ENCODE peak calls at places on chromosome 17, in ten cellular contexts. One of them, this sample, is unnamed. For H3K9me3, the result is how much of the 10 kb centered on the place peaks cover.

GRCh38 chr17:29514792-29515191 is 52.0 kb downstream of the ABHD15 start:
- DNase-seq in SK-N-MC: no peak
- DNase-seq in neural progenitor cell: no peak
- DNase-seq in astrocyte: peak
- DNase-seq in GM23248: peak
- DNase-seq in PC-9: no peak
- DNase-seq in A673: no peak
- DNase-seq in MM.1S: no peak
- DNase-seq in GM12878: no peak
- DNase-seq in fibroblast of lung: peak
- DNase-seq in this sample: no peak

GRCh38 chr17:47204722-47205418 is 4.3 kb upstream of the MYL4 start:
- DNase-seq in A673: no peak
- DNase-seq in GM23248: peak
- DNase-seq in neural progenitor cell: no peak
- DNase-seq in fibroblast of lung: peak
- DNase-seq in astrocyte: peak
- DNase-seq in PC-9: peak
- DNase-seq in MM.1S: peak
- DNase-seq in GM12878: peak
- DNase-seq in SK-N-MC: no peak
- DNase-seq in this sample: no peak

GRCh38 chr17:28372203-28372944 is 880 bp downstream of the SARM1 start:
- DNase-seq in neural progenitor cell: peak
- DNase-seq in SK-N-MC: no peak
- DNase-seq in fibroblast of lung: peak
- DNase-seq in MM.1S: no peak
- DNase-seq in astrocyte: peak
- DNase-seq in A673: peak
- DNase-seq in PC-9: no peak
- DNase-seq in GM23248: peak
- DNase-seq in GM12878: no peak
- DNase-seq in this sample: no peak

GRCh38 chr17:8875416-8875815 is 7.9 kb upstream of the PIK3R6 start:
- DNase-seq in A673: no peak
- DNase-seq in fibroblast of lung: no peak
- DNase-seq in MM.1S: no peak
- DNase-seq in SK-N-MC: no peak
- DNase-seq in GM12878: no peak
- DNase-seq in PC-9: no peak
- DNase-seq in astrocyte: no peak
- DNase-seq in GM23248: no peak
- DNase-seq in neural progenitor cell: no peak
- DNase-seq in this sample: no peak

GRCh38 chr17:12603566-12603965 is 62.1 kb upstream of the MYOCD start:
- DNase-seq in astrocyte: no peak
- DNase-seq in A673: no peak
- DNase-seq in neural progenitor cell: no peak
- DNase-seq in PC-9: no peak
- DNase-seq in GM12878: no peak
- DNase-seq in fibroblast of lung: no peak
- DNase-seq in SK-N-MC: no peak
- DNase-seq in GM23248: no peak
- DNase-seq in MM.1S: no peak
- DNase-seq in this sample: no peak

GRCh38 chr17:82963104-82963950 is 116.1 kb upstream of the METRNL start:
- DNase-seq in MM.1S: no peak
- DNase-seq in A673: peak
- DNase-seq in fibroblast of lung: peak
- DNase-seq in astrocyte: peak
- DNase-seq in GM23248: peak
- DNase-seq in SK-N-MC: peak
- DNase-seq in GM12878: no peak
- DNase-seq in neural progenitor cell: peak
- DNase-seq in PC-9: no peak
- DNase-seq in this sample: no peak

GRCh38 chr17:62630365-62631085 is 3.1 kb downstream of the MRC2 start:
- DNase-seq in PC-9: no peak
- DNase-seq in GM23248: peak
- DNase-seq in A673: no peak
- DNase-seq in MM.1S: no peak
- DNase-seq in neural progenitor cell: no peak
- DNase-seq in fibroblast of lung: no peak
- DNase-seq in astrocyte: no peak
- DNase-seq in SK-N-MC: no peak
- DNase-seq in GM12878: no peak
- DNase-seq in this sample: no peak

GRCh38 chr17:64783556-64784352 is 121.6 kb upstream of the SMURF2 start:
- DNase-seq in PC-9: no peak
- DNase-seq in GM12878: no peak
- DNase-seq in A673: no peak
- DNase-seq in GM23248: no peak
- DNase-seq in fibroblast of lung: no peak
- DNase-seq in neural progenitor cell: no peak
- DNase-seq in MM.1S: no peak
- DNase-seq in SK-N-MC: no peak
- DNase-seq in astrocyte: no peak
- DNase-seq in this sample: no peak

GRCh38 chr17:44343510-44344209 is 1.4 kb upstream of the GRN start:
- DNase-seq in PC-9: no peak
- DNase-seq in MM.1S: no peak
- DNase-seq in neural progenitor cell: peak
- DNase-seq in SK-N-MC: no peak
- DNase-seq in fibroblast of lung: no peak
- DNase-seq in A673: no peak
- DNase-seq in GM12878: no peak
- DNase-seq in GM23248: no peak
- DNase-seq in astrocyte: no peak
- DNase-seq in this sample: no peak

GRCh38 chr17:50943575-50943933 is 77.4 kb upstream of the TOB1 start:
- DNase-seq in SK-N-MC: no peak
- DNase-seq in A673: no peak
- DNase-seq in PC-9: peak
- DNase-seq in GM23248: no peak
- DNase-seq in astrocyte: no peak
- DNase-seq in neural progenitor cell: no peak
- DNase-seq in fibroblast of lung: no peak
- DNase-seq in GM12878: no peak
- DNase-seq in MM.1S: no peak
- DNase-seq in this sample: no peak

GRCh38 chr17:32253117-32253611 is 12.5 kb upstream of the RHBDL3 start:
- DNase-seq in PC-9: peak
- DNase-seq in fibroblast of lung: peak
- DNase-seq in GM12878: no peak
- DNase-seq in SK-N-MC: peak
- DNase-seq in A673: peak
- DNase-seq in GM23248: peak
- DNase-seq in astrocyte: peak
- DNase-seq in MM.1S: peak
- DNase-seq in neural progenitor cell: peak
- DNase-seq in this sample: peak

GRCh38 chr17:81082177-81083073 is 47.5 kb downstream of the BAIAP2 start:
- DNase-seq in MM.1S: no peak
- DNase-seq in GM23248: no peak
- DNase-seq in astrocyte: no peak
- DNase-seq in A673: no peak
- DNase-seq in fibroblast of lung: peak
- DNase-seq in PC-9: no peak
- DNase-seq in SK-N-MC: no peak
- DNase-seq in neural progenitor cell: no peak
- DNase-seq in GM12878: no peak
- DNase-seq in this sample: no peak

GRCh38 chr17:80795737-80796136 is 195.9 kb upstream of the CHMP6 start:
- DNase-seq in GM23248: no peak
- DNase-seq in A673: no peak
- DNase-seq in astrocyte: no peak
- DNase-seq in fibroblast of lung: peak
- DNase-seq in MM.1S: no peak
- DNase-seq in GM12878: no peak
- DNase-seq in PC-9: no peak
- DNase-seq in neural progenitor cell: no peak
- DNase-seq in SK-N-MC: no peak
- DNase-seq in this sample: no peak

GRCh38 chr17:55451758-55452468 is 30.3 kb upstream of the MMD start:
- DNase-seq in MM.1S: no peak
- DNase-seq in GM12878: no peak
- DNase-seq in PC-9: no peak
- DNase-seq in A673: peak
- DNase-seq in fibroblast of lung: peak
- DNase-seq in astrocyte: no peak
- DNase-seq in GM23248: peak
- DNase-seq in SK-N-MC: no peak
- DNase-seq in neural progenitor cell: no peak
- DNase-seq in this sample: no peak

GRCh38 chr17:48624544-48625501 is 1.3 kb downstream of the HOXB9 start:
- DNase-seq in neural progenitor cell: peak
- DNase-seq in astrocyte: no peak
- DNase-seq in SK-N-MC: no peak
- DNase-seq in A673: peak
- DNase-seq in MM.1S: no peak
- DNase-seq in GM12878: no peak
- DNase-seq in PC-9: no peak
- DNase-seq in GM23248: peak
- DNase-seq in fibroblast of lung: no peak
- DNase-seq in this sample: no peak

GRCh38 chr17:48624118-48624517 is 2.0 kb downstream of the HOXB9 start:
- DNase-seq in GM23248: no peak
- DNase-seq in fibroblast of lung: no peak
- DNase-seq in SK-N-MC: no peak
- DNase-seq in GM12878: no peak
- DNase-seq in PC-9: no peak
- DNase-seq in neural progenitor cell: no peak
- DNase-seq in A673: no peak
- DNase-seq in astrocyte: no peak
- DNase-seq in MM.1S: no peak
- DNase-seq in this sample: no peak

GRCh38 chr17:48626470-48627241 is 498 bp upstream of the HOXB9 start:
- DNase-seq in PC-9: peak
- DNase-seq in astrocyte: no peak
- DNase-seq in GM12878: no peak
- DNase-seq in SK-N-MC: no peak
- DNase-seq in neural progenitor cell: peak
- DNase-seq in A673: peak
- DNase-seq in MM.1S: no peak
- DNase-seq in fibroblast of lung: peak
- DNase-seq in GM23248: peak
- DNase-seq in this sample: no peak

GRCh38 chr17:48626202-48626469 is at the start of gene HOXB9:
- DNase-seq in A673: no peak
- DNase-seq in PC-9: no peak
- DNase-seq in SK-N-MC: no peak
- DNase-seq in neural progenitor cell: no peak
- DNase-seq in astrocyte: no peak
- DNase-seq in GM23248: no peak
- DNase-seq in GM12878: no peak
- DNase-seq in MM.1S: no peak
- DNase-seq in fibroblast of lung: no peak
- DNase-seq in this sample: no peak

GRCh38 chr17:48625502-48626201 is 506 bp downstream of the HOXB9 start:
- DNase-seq in astrocyte: no peak
- DNase-seq in PC-9: peak
- DNase-seq in MM.1S: peak
- DNase-seq in GM12878: no peak
- DNase-seq in fibroblast of lung: no peak
- DNase-seq in A673: peak
- DNase-seq in neural progenitor cell: peak
- DNase-seq in SK-N-MC: no peak
- DNase-seq in GM23248: peak
- DNase-seq in this sample: no peak
- TF ChIP-seq EZH2 in astrocyte: peak
- TF ChIP-seq EZH2 in PC-9: no peak
- TF ChIP-seq EZH2 in MM.1S: no peak
- TF ChIP-seq EZH2 in GM12878: peak
- TF ChIP-seq EZH2 in fibroblast of lung: peak
- TF ChIP-seq EZH2 in A673: no peak
- TF ChIP-seq EZH2 in neural progenitor cell: peak
- TF ChIP-seq EZH2 in SK-N-MC: no peak
- TF ChIP-seq EZH2 in GM23248: peak
- TF ChIP-seq EZH2 in this sample: peak

GRCh38 chr17:53466733-53467132 is 356.0 kb upstream of the KIF2B start:
- DNase-seq in PC-9: no peak
- DNase-seq in GM12878: no peak
- DNase-seq in astrocyte: no peak
- DNase-seq in fibroblast of lung: no peak
- DNase-seq in A673: no peak
- DNase-seq in GM23248: no peak
- DNase-seq in neural progenitor cell: no peak
- DNase-seq in MM.1S: no peak
- DNase-seq in SK-N-MC: no peak
- DNase-seq in this sample: no peak

DNA sequence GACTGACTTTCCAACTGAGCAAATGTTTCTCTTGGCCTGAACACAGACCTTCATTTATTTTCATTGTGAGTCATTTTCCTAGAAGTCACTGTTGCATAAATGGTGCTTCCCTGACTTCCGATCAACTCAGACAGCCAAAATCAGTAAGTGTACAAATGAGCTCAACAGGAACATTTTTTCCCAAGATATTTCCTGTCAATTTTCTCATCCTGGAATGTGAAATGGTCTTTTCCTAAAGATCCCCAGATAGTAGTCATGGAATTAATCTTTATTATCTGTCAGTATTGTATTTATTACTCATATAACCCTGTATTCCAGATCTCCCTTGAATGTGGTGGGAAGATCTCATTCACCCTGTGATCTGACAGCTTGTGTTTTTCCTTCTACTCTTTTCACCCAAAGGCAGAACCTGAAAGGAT is 360.3 kb upstream of the KIF2B start:
- DNase-seq in fibroblast of lung: peak
- DNase-seq in GM23248: no peak
- DNase-seq in GM12878: no peak
- DNase-seq in SK-N-MC: no peak
- DNase-seq in A673: no peak
- DNase-seq in neural progenitor cell: no peak
- DNase-seq in MM.1S: no peak
- DNase-seq in astrocyte: peak
- DNase-seq in PC-9: no peak
- DNase-seq in this sample: peak
- H3K9me3 ChIP-seq in fibroblast of lung: under half
- H3K9me3 ChIP-seq in GM23248: under half
- H3K9me3 ChIP-seq in GM12878: under half
- H3K9me3 ChIP-seq in SK-N-MC: under half
- H3K9me3 ChIP-seq in A673: under half
- H3K9me3 ChIP-seq in neural progenitor cell: under half
- H3K9me3 ChIP-seq in MM.1S: under half
- H3K9me3 ChIP-seq in astrocyte: under half
- H3K9me3 ChIP-seq in PC-9: under half
- H3K9me3 ChIP-seq in this sample: under half

GRCh38 chr17:72116692-72117469 is 3.9 kb upstream of the SOX9 start:
- DNase-seq in neural progenitor cell: peak
- DNase-seq in GM23248: no peak
- DNase-seq in MM.1S: no peak
- DNase-seq in GM12878: no peak
- DNase-seq in fibroblast of lung: peak
- DNase-seq in PC-9: no peak
- DNase-seq in astrocyte: no peak
- DNase-seq in SK-N-MC: no peak
- DNase-seq in A673: no peak
- DNase-seq in this sample: no peak
- TF ChIP-seq EZH2 in neural progenitor cell: peak
- TF ChIP-seq EZH2 in GM23248: no peak
- TF ChIP-seq EZH2 in MM.1S: no peak
- TF ChIP-seq EZH2 in GM12878: no peak
- TF ChIP-seq EZH2 in fibroblast of lung: peak
- TF ChIP-seq EZH2 in PC-9: no peak
- TF ChIP-seq EZH2 in astrocyte: peak
- TF ChIP-seq EZH2 in SK-N-MC: no peak
- TF ChIP-seq EZH2 in A673: no peak
- TF ChIP-seq EZH2 in this sample: peak

GRCh38 chr17:22270381-22270780 is 578.1 kb downstream of the KCNJ18 start:
- DNase-seq in MM.1S: no peak
- DNase-seq in GM12878: no peak
- DNase-seq in A673: no peak
- DNase-seq in fibroblast of lung: no peak
- DNase-seq in SK-N-MC: no peak
- DNase-seq in GM23248: no peak
- DNase-seq in PC-9: no peak
- DNase-seq in astrocyte: no peak
- DNase-seq in neural progenitor cell: no peak
- DNase-seq in this sample: no peak
- H3K9me3 ChIP-seq in MM.1S: under half
- H3K9me3 ChIP-seq in GM12878: under half
- H3K9me3 ChIP-seq in A673: under half
- H3K9me3 ChIP-seq in fibroblast of lung: under half
- H3K9me3 ChIP-seq in SK-N-MC: under half
- H3K9me3 ChIP-seq in GM23248: under half
- H3K9me3 ChIP-seq in PC-9: under half
- H3K9me3 ChIP-seq in astrocyte: under half
- H3K9me3 ChIP-seq in neural progenitor cell: under half
- H3K9me3 ChIP-seq in this sample: under half